ENCODE peak calls at places on chromosome 12, in five cellular contexts. U is A549, K is psoas muscle, G is adrenal gland, R is uterus. E is an unnamed sample.

GRCh38 chr12:69500631-69501030 is 30.4 kb downstream of the FRS2 start:
- DNase-seq in U (no peak), K (no peak), G (no peak), R (no peak), E (no peak)

GRCh38 chr12:64080319-64081008 is 141.6 kb downstream of the KICS2 start:
- DNase-seq in U (no peak), K (no peak), G (no peak), R (no peak), E (no peak)

GRCh38 chr12:123867141-123867540 is 105.0 kb downstream of the DNAH10 start:
- DNase-seq in U (no peak), K (no peak), G (no peak), R (no peak), E (no peak)

GRCh38 chr12:12661086-12661485 is 34.9 kb downstream of the GPR19 start:
- DNase-seq in U (no peak), K (no peak), G (no peak), R (no peak), E (peak; percentile 36)

GRCh38 chr12:99154264-99154982 is 493.1 kb upstream of the GARIN6 start:
- DNase-seq in U (no peak), K (no peak), G (no peak), R (peak; percentile 15), E (no peak)

GRCh38 chr12:93689076-93689834 is 12.1 kb downstream of the CRADD start:
- DNase-seq in U (no peak), K (no peak), G (no peak), R (no peak), E (peak; percentile 59)

GRCh38 chr12:15631007-15631715 is 158.0 kb downstream of the EPS8 start:
- DNase-seq in U (no peak), K (no peak), G (no peak), R (no peak), E (no peak)

GRCh38 chr12:127556487-127556886 is 710.5 kb upstream of the TMEM132C start:
- DNase-seq in U (no peak), K (no peak), G (no peak), R (no peak), E (no peak)

GRCh38 chr12:121894633-121895032 is 6.0 kb downstream of the PSMD9 start:
- DNase-seq in U (peak; percentile 49), K (no peak), G (no peak), R (peak; percentile 49), E (no peak)

GRCh38 chr12:34399631-34400422 is 377.5 kb downstream of the ALG10 start:
- DNase-seq in U (no peak), K (peak; percentile 4), G (no peak), R (peak; percentile 1), E (no peak)

GRCh38 chr12:42960087-42960527 is 370.6 kb upstream of the PRICKLE1 start:
- DNase-seq in U (no peak), K (no peak), G (no peak), R (no peak), E (no peak)

GRCh38 chr12:76226397-76226796 is 121.8 kb downstream of the BBS10 start:
- DNase-seq in U (no peak), K (no peak), G (no peak), R (no peak), E (no peak)

GRCh38 chr12:46364300-46364696 is 8.3 kb downstream of the SLC38A2 start:
- DNase-seq in U (no peak), K (no peak), G (no peak), R (no peak), E (no peak)

GRCh38 chr12:12726543-12727093 is 9.4 kb downstream of the CDKN1B start:
- DNase-seq in U (peak; percentile 41), K (no peak), G (no peak), R (no peak), E (no peak)

GRCh38 chr12:76276499-76277151 is 71.6 kb downstream of the BBS10 start:
- DNase-seq in U (no peak), K (no peak), G (no peak), R (no peak), E (no peak)

GRCh38 chr12:92396647-92397258 is 251.1 kb upstream of the BTG1 start:
- DNase-seq in U (peak; percentile 12), K (no peak), G (peak; percentile 33), R (peak; percentile 23), E (no peak)

GRCh38 chr12:4604684-4605193 is 42.7 kb downstream of the DYRK4 start:
- DNase-seq in U (peak; percentile 80), K (peak; percentile 72), G (peak; percentile 82), R (peak; percentile 79), E (peak; percentile 68)

GRCh38 chr12:119980247-119980646 is 8.8 kb upstream of the BICDL1 start:
- DNase-seq in U (no peak), K (no peak), G (no peak), R (no peak), E (no peak)

GRCh38 chr12:89244536-89244935 is 107.8 kb downstream of the DUSP6 start:
- DNase-seq in U (no peak), K (no peak), G (no peak), R (no peak), E (no peak)

GRCh38 chr12:65755596-65755978 is 68.7 kb upstream of the HMGA2 start:
- DNase-seq in U (no peak), K (no peak), G (no peak), R (no peak), E (no peak)

DNA sequence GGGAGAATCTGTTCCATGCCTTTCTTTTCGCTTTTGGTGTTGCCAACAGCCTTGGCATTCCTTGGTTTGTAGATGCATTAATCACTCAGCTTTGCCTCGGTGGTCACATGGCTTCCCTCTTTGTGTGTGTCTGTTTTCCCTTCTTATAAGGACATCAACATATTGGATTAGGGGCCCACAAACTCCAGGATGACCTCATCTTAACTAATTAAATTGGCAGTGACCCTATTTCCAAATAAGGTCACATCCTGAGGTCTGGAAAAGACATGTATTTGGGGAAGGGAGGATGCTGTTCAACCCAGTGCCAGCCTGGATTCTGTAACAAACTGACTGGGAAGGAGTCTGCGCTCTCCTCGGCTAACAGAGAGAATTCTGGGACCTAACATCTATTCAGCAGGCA is 365.7 kb upstream of the FKBP4 start:
- DNase-seq in U (no peak), K (no peak), G (peak; percentile 19), R (peak; percentile 65), E (no peak)
- H3K27ac ChIP-seq in U (no peak overlapping the region), K (no peak overlapping the region), G (no peak overlapping the region), R (peak overlapping the region; percentile 71), E (no peak overlapping the region)

DNA sequence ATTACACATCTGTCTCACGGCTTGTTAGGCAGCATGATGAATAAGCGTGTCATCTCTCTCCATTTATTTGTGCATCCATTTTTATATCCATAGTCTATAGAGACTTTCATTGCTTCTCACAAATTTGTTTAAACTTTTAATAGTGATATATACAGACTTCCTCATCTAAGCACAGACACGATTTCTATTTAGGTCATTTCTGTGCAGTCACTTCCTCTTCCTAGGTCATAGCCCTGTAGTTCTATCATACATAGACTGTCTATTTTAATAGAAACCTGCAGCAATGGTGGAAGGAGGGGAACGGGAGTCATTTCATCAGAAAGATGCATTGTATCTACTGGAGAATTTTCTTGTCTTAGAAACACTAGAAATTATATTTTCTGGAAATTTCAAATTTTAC is 133.4 kb upstream of the FGD4 start:
- DNase-seq in U (no peak), K (no peak), G (no peak), R (no peak), E (no peak)
- H3K27ac ChIP-seq in U (no peak overlapping the region), K (no peak overlapping the region), G (no peak overlapping the region), R (no peak overlapping the region), E (no peak overlapping the region)

DNA sequence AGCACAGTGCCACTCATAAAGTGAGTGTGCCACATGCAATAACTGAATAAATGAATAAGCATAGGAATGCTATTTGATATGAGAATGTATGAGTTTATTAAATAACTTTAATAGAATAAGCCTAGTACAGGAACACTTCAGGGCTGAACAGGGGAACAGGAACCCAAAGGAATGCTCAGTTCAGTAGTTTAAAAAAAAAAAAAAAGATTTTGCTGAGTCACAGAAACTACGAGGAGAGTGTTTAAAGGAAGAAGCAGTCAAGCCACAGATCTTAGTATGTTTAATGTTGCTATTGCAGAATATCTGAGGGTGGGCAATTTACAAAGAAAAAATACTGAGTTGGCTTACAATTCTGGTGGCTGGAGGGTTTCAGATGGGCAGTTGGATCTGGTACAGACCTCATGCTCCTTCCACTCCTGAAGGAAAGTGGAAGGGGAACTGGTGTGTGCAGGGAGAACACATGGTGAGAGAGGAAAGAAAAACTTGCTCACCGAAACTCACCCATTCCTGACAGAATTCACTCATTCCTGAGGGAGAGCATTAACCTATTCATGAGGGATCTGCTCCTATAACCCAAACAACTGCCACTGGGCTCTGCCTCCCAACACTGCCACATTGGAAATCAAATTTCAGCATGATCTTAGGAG is 880.3 kb upstream of the MGAT4C start:
- DNase-seq in U (no peak), K (no peak), G (no peak), R (no peak), E (peak; percentile 30)
- H3K27ac ChIP-seq in U (peak overlapping the region; percentile 56), K (no peak overlapping the region), G (no peak overlapping the region), R (no peak overlapping the region), E (peak overlapping the region; percentile 57)

GRCh38 chr12:22700126-22700525 is 75.2 kb downstream of the ETNK1 start:
- DNase-seq in U (peak; percentile 9), K (no peak), G (no peak), R (no peak), E (no peak)
- H3K27ac ChIP-seq in U (no peak overlapping the region), K (no peak overlapping the region), G (no peak overlapping the region), R (no peak overlapping the region), E (no peak overlapping the region)

GRCh38 chr12:128940090-128940888 is 87.0 kb downstream of the GLT1D1 start:
- DNase-seq in U (no peak), K (no peak), G (no peak), R (no peak), E (no peak)
- H3K27ac ChIP-seq in U (no peak overlapping the region), K (no peak overlapping the region), G (no peak overlapping the region), R (no peak overlapping the region), E (no peak overlapping the region)

GRCh38 chr12:52690351-52691075 is 10.3 kb upstream of the KRT1 start:
- DNase-seq in U (no peak), K (no peak), G (no peak), R (no peak), E (no peak)

GRCh38 chr12:52692253-52692652 is 11.1 kb downstream of the KRT77 start:
- DNase-seq in U (no peak), K (no peak), G (no peak), R (no peak), E (no peak)

GRCh38 chr12:52691765-52692150 is 11.6 kb upstream of the KRT1 start:
- DNase-seq in U (no peak), K (no peak), G (no peak), R (no peak), E (no peak)

GRCh38 chr12:52689936-52690335 is 9.7 kb upstream of the KRT1 start:
- DNase-seq in U (no peak), K (no peak), G (no peak), R (no peak), E (no peak)

DNA sequence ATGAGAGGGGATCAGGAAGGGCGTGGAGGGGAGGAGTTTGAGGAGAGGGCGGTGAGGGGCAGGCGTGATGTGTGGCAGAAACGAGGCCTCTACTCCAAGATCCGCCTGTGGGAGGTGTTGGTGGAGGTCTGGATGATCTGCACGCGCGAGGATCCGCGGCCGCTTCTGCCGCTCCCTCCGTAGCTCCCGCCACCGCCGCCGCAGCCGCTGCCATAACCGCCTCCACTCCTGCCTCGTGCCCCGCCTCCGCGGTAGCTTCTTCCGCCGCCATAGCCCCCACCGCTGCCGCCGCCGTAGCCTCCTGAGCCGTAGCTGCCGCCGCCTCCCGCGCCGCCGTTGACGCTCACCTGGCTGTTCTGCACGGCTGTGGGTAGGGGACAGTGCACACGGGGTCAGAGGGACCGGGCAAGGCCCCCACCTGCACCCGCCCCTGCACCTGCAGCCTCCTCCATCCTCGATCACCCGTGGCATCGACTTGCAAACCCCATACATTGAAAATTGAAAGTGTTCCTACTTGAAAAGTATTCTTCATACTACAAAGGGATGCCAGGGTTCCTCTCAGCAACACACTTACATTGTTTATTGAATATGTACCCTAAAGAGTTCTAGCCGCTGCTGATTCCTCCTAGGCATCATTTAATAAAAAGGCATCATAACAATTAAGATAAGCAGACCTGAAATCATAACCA is 11.0 kb upstream of the KRT1 start:
- DNase-seq in U (no peak), K (peak; percentile 21), G (no peak), R (no peak), E (no peak)
- H3K27ac ChIP-seq in U (no peak overlapping the region), K (no peak overlapping the region), G (no peak overlapping the region), R (no peak overlapping the region), E (no peak overlapping the region)

E was measured in AG04450.